ENCODE peak calls at places on chromosomes 1 and 21, in eight cellular contexts. One of them, this sample, is unnamed.

GRCh38 chr1:47996406-47997226 is 569 bp downstream of the TRABD2B start:
- DNase-seq in fibroblast of pulmonary artery: no peak
- DNase-seq in lower leg skin: peak; percentile 85
- DNase-seq in activated CD4-positive, CD25-positive, alpha-beta regulatory T cell: no peak
- DNase-seq in M059J: no peak
- DNase-seq in nephron progenitor cell: peak; percentile 53
- DNase-seq in SW 1271: no peak
- DNase-seq in osteocyte: no peak
- DNase-seq in this sample: no peak

GRCh38 chr1:37930246-37931142 is 16.4 kb downstream of the INPP5B start:
- DNase-seq in fibroblast of pulmonary artery: peak; percentile 22
- DNase-seq in lower leg skin: no peak
- DNase-seq in activated CD4-positive, CD25-positive, alpha-beta regulatory T cell: no peak
- DNase-seq in M059J: peak; percentile 35
- DNase-seq in nephron progenitor cell: no peak
- DNase-seq in SW 1271: no peak
- DNase-seq in osteocyte: no peak
- DNase-seq in this sample: peak; percentile 76

GRCh38 chr1:7780976-7781375 is 3.1 kb upstream of the PER3 start:
- DNase-seq in fibroblast of pulmonary artery: no peak
- DNase-seq in lower leg skin: no peak
- DNase-seq in activated CD4-positive, CD25-positive, alpha-beta regulatory T cell: no peak
- DNase-seq in M059J: no peak
- DNase-seq in nephron progenitor cell: no peak
- DNase-seq in SW 1271: no peak
- DNase-seq in osteocyte: no peak
- DNase-seq in this sample: no peak

GRCh38 chr1:42008264-42008663 is 89.5 kb upstream of the HIVEP3 start:
- DNase-seq in fibroblast of pulmonary artery: no peak
- DNase-seq in lower leg skin: no peak
- DNase-seq in activated CD4-positive, CD25-positive, alpha-beta regulatory T cell: no peak
- DNase-seq in M059J: no peak
- DNase-seq in nephron progenitor cell: no peak
- DNase-seq in SW 1271: no peak
- DNase-seq in osteocyte: no peak
- DNase-seq in this sample: no peak

GRCh38 chr21:16070207-16070651 is 340.4 kb downstream of the USP25 start:
- DNase-seq in fibroblast of pulmonary artery: no peak
- DNase-seq in lower leg skin: no peak
- DNase-seq in activated CD4-positive, CD25-positive, alpha-beta regulatory T cell: no peak
- DNase-seq in M059J: peak; percentile 46
- DNase-seq in nephron progenitor cell: no peak
- DNase-seq in SW 1271: no peak
- DNase-seq in osteocyte: no peak
- DNase-seq in this sample: no peak

GRCh38 chr1:109181085-109181806 is 32.5 kb upstream of the SARS1 start:
- DNase-seq in fibroblast of pulmonary artery: peak; percentile 23
- DNase-seq in lower leg skin: no peak
- DNase-seq in activated CD4-positive, CD25-positive, alpha-beta regulatory T cell: no peak
- DNase-seq in M059J: no peak
- DNase-seq in nephron progenitor cell: no peak
- DNase-seq in SW 1271: no peak
- DNase-seq in osteocyte: no peak
- DNase-seq in this sample: peak; percentile 40

GRCh38 chr1:103129255-103129654 is 20.9 kb upstream of the COL11A1 start:
- DNase-seq in fibroblast of pulmonary artery: no peak
- DNase-seq in lower leg skin: no peak
- DNase-seq in activated CD4-positive, CD25-positive, alpha-beta regulatory T cell: no peak
- DNase-seq in M059J: no peak
- DNase-seq in nephron progenitor cell: no peak
- DNase-seq in SW 1271: no peak
- DNase-seq in osteocyte: no peak
- DNase-seq in this sample: no peak

GRCh38 chr21:46229133-46229922 is 754 bp upstream of the LSS start:
- DNase-seq in fibroblast of pulmonary artery: no peak
- DNase-seq in lower leg skin: peak; percentile 85
- DNase-seq in activated CD4-positive, CD25-positive, alpha-beta regulatory T cell: peak; percentile 84
- DNase-seq in M059J: no peak
- DNase-seq in nephron progenitor cell: no peak
- DNase-seq in SW 1271: no peak
- DNase-seq in osteocyte: no peak
- DNase-seq in this sample: no peak

GRCh38 chr1:102691592-102692090 is 416.7 kb downstream of the COL11A1 start:
- DNase-seq in fibroblast of pulmonary artery: no peak
- DNase-seq in lower leg skin: no peak
- DNase-seq in activated CD4-positive, CD25-positive, alpha-beta regulatory T cell: no peak
- DNase-seq in M059J: no peak
- DNase-seq in nephron progenitor cell: no peak
- DNase-seq in SW 1271: no peak
- DNase-seq in osteocyte: no peak
- DNase-seq in this sample: no peak

GRCh38 chr1:100721502-100722205 is 2.1 kb downstream of the VCAM1 start:
- DNase-seq in fibroblast of pulmonary artery: peak; percentile 85
- DNase-seq in lower leg skin: peak; percentile 88
- DNase-seq in activated CD4-positive, CD25-positive, alpha-beta regulatory T cell: no peak
- DNase-seq in M059J: peak; percentile 72
- DNase-seq in nephron progenitor cell: peak; percentile 22
- DNase-seq in SW 1271: no peak
- DNase-seq in osteocyte: no peak
- DNase-seq in this sample: no peak

GRCh38 chr1:21899972-21900371 is 37.1 kb downstream of the HSPG2 start:
- DNase-seq in fibroblast of pulmonary artery: peak; percentile 58
- DNase-seq in lower leg skin: no peak
- DNase-seq in activated CD4-positive, CD25-positive, alpha-beta regulatory T cell: no peak
- DNase-seq in M059J: no peak
- DNase-seq in nephron progenitor cell: peak; percentile 34
- DNase-seq in SW 1271: no peak
- DNase-seq in osteocyte: no peak
- DNase-seq in this sample: no peak

GRCh38 chr1:180116964-180117763 is 37.5 kb upstream of the QSOX1 start:
- DNase-seq in fibroblast of pulmonary artery: peak; percentile 73
- DNase-seq in lower leg skin: no peak
- DNase-seq in activated CD4-positive, CD25-positive, alpha-beta regulatory T cell: no peak
- DNase-seq in M059J: peak; percentile 75
- DNase-seq in nephron progenitor cell: no peak
- DNase-seq in SW 1271: no peak
- DNase-seq in osteocyte: no peak
- DNase-seq in this sample: peak; percentile 61